ENCODE peak calls at places on chromosomes 4 and X, in nine cellular contexts. One of them, this sample, is unnamed.

GRCh38 chrX:47502591-47503222 is 19.7 kb upstream of the ZNF41 start:
- DNase-seq in DND-41: no peak
- DNase-seq in cardiac muscle cell: peak; percentile 66
- DNase-seq in aorta: no peak
- DNase-seq in brain microvascular endothelial cell: no peak
- DNase-seq in ovary: no peak
- DNase-seq in lower lobe of right lung: no peak
- DNase-seq in HepG2: no peak
- DNase-seq in ascending aorta: no peak
- DNase-seq in this sample: no peak

GRCh38 chrX:39665830-39666518 is 431.8 kb downstream of the BCOR start:
- DNase-seq in DND-41: no peak
- DNase-seq in cardiac muscle cell: no peak
- DNase-seq in aorta: no peak
- DNase-seq in brain microvascular endothelial cell: no peak
- DNase-seq in ovary: no peak
- DNase-seq in lower lobe of right lung: no peak
- DNase-seq in HepG2: no peak
- DNase-seq in ascending aorta: no peak
- DNase-seq in this sample: no peak

GRCh38 chrX:73468376-73468775 is 21.5 kb downstream of the CDX4 start:
- DNase-seq in DND-41: no peak
- DNase-seq in cardiac muscle cell: no peak
- DNase-seq in aorta: no peak
- DNase-seq in brain microvascular endothelial cell: no peak
- DNase-seq in ovary: no peak
- DNase-seq in lower lobe of right lung: no peak
- DNase-seq in HepG2: no peak
- DNase-seq in ascending aorta: no peak
- DNase-seq in this sample: no peak

GRCh38 chrX:49230500-49231232 is 2.5 kb downstream of the CACNA1F start:
- DNase-seq in DND-41: no peak
- DNase-seq in cardiac muscle cell: no peak
- DNase-seq in aorta: peak; percentile 83
- DNase-seq in brain microvascular endothelial cell: no peak
- DNase-seq in ovary: no peak
- DNase-seq in lower lobe of right lung: peak; percentile 93
- DNase-seq in HepG2: peak; percentile 9
- DNase-seq in ascending aorta: peak; percentile 76
- DNase-seq in this sample: peak; percentile 79

GRCh38 chr4:6474705-6475457 is 2.5 kb upstream of the PPP2R2C start:
- DNase-seq in DND-41: no peak
- DNase-seq in cardiac muscle cell: no peak
- DNase-seq in aorta: no peak
- DNase-seq in brain microvascular endothelial cell: no peak
- DNase-seq in ovary: no peak
- DNase-seq in lower lobe of right lung: no peak
- DNase-seq in HepG2: no peak
- DNase-seq in ascending aorta: peak; percentile 13
- DNase-seq in this sample: peak; percentile 14

GRCh38 chrX:3990569-3990968 is 277.1 kb upstream of the PRKX start:
- DNase-seq in DND-41: peak; percentile 5
- DNase-seq in cardiac muscle cell: no peak
- DNase-seq in aorta: no peak
- DNase-seq in brain microvascular endothelial cell: no peak
- DNase-seq in ovary: no peak
- DNase-seq in lower lobe of right lung: no peak
- DNase-seq in HepG2: no peak
- DNase-seq in ascending aorta: no peak
- DNase-seq in this sample: no peak

GRCh38 chrX:153966283-153966688 is 5.3 kb downstream of the HCFC1 start:
- DNase-seq in DND-41: no peak
- DNase-seq in cardiac muscle cell: no peak
- DNase-seq in aorta: peak; percentile 53
- DNase-seq in brain microvascular endothelial cell: no peak
- DNase-seq in ovary: no peak
- DNase-seq in lower lobe of right lung: no peak
- DNase-seq in HepG2: no peak
- DNase-seq in ascending aorta: no peak
- DNase-seq in this sample: no peak

GRCh38 chr4:125101706-125102105 is 213.0 kb upstream of the FAT4 start:
- DNase-seq in DND-41: no peak
- DNase-seq in cardiac muscle cell: no peak
- DNase-seq in aorta: no peak
- DNase-seq in brain microvascular endothelial cell: no peak
- DNase-seq in ovary: no peak
- DNase-seq in lower lobe of right lung: no peak
- DNase-seq in HepG2: no peak
- DNase-seq in ascending aorta: no peak
- DNase-seq in this sample: no peak

GRCh38 chrX:74506310-74507115 is 85.2 kb downstream of the SLC16A2 start:
- DNase-seq in DND-41: no peak
- DNase-seq in cardiac muscle cell: no peak
- DNase-seq in aorta: no peak
- DNase-seq in brain microvascular endothelial cell: no peak
- DNase-seq in ovary: no peak
- DNase-seq in lower lobe of right lung: no peak
- DNase-seq in HepG2: no peak
- DNase-seq in ascending aorta: no peak
- DNase-seq in this sample: no peak

GRCh38 chrX:74509989-74510388 is 88.7 kb downstream of the SLC16A2 start:
- DNase-seq in DND-41: no peak
- DNase-seq in cardiac muscle cell: peak; percentile 49
- DNase-seq in aorta: no peak
- DNase-seq in brain microvascular endothelial cell: no peak
- DNase-seq in ovary: no peak
- DNase-seq in lower lobe of right lung: no peak
- DNase-seq in HepG2: no peak
- DNase-seq in ascending aorta: no peak
- DNase-seq in this sample: no peak

GRCh38 chrX:74500555-74500954 is 79.3 kb downstream of the SLC16A2 start:
- DNase-seq in DND-41: no peak
- DNase-seq in cardiac muscle cell: no peak
- DNase-seq in aorta: no peak
- DNase-seq in brain microvascular endothelial cell: no peak
- DNase-seq in ovary: no peak
- DNase-seq in lower lobe of right lung: no peak
- DNase-seq in HepG2: no peak
- DNase-seq in ascending aorta: no peak
- DNase-seq in this sample: no peak

GRCh38 chrX:74510401-74510800 is 89.1 kb downstream of the SLC16A2 start:
- DNase-seq in DND-41: no peak
- DNase-seq in cardiac muscle cell: no peak
- DNase-seq in aorta: no peak
- DNase-seq in brain microvascular endothelial cell: no peak
- DNase-seq in ovary: no peak
- DNase-seq in lower lobe of right lung: no peak
- DNase-seq in HepG2: no peak
- DNase-seq in ascending aorta: no peak
- DNase-seq in this sample: no peak

DNA sequence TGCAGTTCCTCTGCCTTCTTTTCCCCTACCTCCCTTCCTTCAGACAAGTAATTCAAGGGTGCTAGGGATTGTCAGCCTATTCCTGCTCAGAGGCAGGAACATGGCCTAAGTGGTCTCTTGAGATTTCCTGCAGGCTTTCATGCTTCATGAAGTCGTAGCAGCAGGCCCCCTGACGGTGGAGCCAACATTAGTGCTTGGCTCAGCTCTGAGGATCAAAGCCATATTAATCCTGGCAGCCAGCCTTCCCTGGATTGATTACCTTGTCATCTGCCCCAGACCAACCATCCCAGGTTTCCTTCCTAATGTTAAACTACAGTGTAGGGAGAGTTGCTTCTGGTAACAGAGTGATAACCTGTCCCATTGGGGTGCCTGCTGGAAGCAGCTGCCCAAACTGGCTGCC is 84.1 kb downstream of the SLC16A2 start:
- DNase-seq in DND-41: no peak
- DNase-seq in cardiac muscle cell: no peak
- DNase-seq in aorta: no peak
- DNase-seq in brain microvascular endothelial cell: no peak
- DNase-seq in ovary: no peak
- DNase-seq in lower lobe of right lung: no peak
- DNase-seq in HepG2: no peak
- DNase-seq in ascending aorta: no peak
- DNase-seq in this sample: no peak
- H3K27ac ChIP-seq in DND-41: no peak overlapping the region
- H3K27ac ChIP-seq in cardiac muscle cell: no peak overlapping the region
- H3K27ac ChIP-seq in aorta: no peak overlapping the region
- H3K27ac ChIP-seq in brain microvascular endothelial cell: no peak overlapping the region
- H3K27ac ChIP-seq in ovary: no peak overlapping the region
- H3K27ac ChIP-seq in lower lobe of right lung: no peak overlapping the region
- H3K27ac ChIP-seq in HepG2: no peak overlapping the region
- H3K27ac ChIP-seq in ascending aorta: no peak overlapping the region
- H3K27ac ChIP-seq in this sample: no peak overlapping the region

GRCh38 chr4:1244081-1244977 is 4.6 kb downstream of the CTBP1 start:
- DNase-seq in DND-41: no peak
- DNase-seq in cardiac muscle cell: no peak
- DNase-seq in aorta: peak; percentile 44
- DNase-seq in brain microvascular endothelial cell: no peak
- DNase-seq in ovary: peak; percentile 30
- DNase-seq in lower lobe of right lung: no peak
- DNase-seq in HepG2: no peak
- DNase-seq in ascending aorta: peak; percentile 66
- DNase-seq in this sample: peak; percentile 47
- H3K27ac ChIP-seq in DND-41: peak overlapping the region; percentile 11
- H3K27ac ChIP-seq in cardiac muscle cell: no peak overlapping the region
- H3K27ac ChIP-seq in aorta: no peak overlapping the region
- H3K27ac ChIP-seq in brain microvascular endothelial cell: no peak overlapping the region
- H3K27ac ChIP-seq in ovary: no peak overlapping the region
- H3K27ac ChIP-seq in lower lobe of right lung: no peak overlapping the region
- H3K27ac ChIP-seq in HepG2: no peak overlapping the region
- H3K27ac ChIP-seq in ascending aorta: no peak overlapping the region
- H3K27ac ChIP-seq in this sample: peak overlapping the region; percentile 52

DNA sequence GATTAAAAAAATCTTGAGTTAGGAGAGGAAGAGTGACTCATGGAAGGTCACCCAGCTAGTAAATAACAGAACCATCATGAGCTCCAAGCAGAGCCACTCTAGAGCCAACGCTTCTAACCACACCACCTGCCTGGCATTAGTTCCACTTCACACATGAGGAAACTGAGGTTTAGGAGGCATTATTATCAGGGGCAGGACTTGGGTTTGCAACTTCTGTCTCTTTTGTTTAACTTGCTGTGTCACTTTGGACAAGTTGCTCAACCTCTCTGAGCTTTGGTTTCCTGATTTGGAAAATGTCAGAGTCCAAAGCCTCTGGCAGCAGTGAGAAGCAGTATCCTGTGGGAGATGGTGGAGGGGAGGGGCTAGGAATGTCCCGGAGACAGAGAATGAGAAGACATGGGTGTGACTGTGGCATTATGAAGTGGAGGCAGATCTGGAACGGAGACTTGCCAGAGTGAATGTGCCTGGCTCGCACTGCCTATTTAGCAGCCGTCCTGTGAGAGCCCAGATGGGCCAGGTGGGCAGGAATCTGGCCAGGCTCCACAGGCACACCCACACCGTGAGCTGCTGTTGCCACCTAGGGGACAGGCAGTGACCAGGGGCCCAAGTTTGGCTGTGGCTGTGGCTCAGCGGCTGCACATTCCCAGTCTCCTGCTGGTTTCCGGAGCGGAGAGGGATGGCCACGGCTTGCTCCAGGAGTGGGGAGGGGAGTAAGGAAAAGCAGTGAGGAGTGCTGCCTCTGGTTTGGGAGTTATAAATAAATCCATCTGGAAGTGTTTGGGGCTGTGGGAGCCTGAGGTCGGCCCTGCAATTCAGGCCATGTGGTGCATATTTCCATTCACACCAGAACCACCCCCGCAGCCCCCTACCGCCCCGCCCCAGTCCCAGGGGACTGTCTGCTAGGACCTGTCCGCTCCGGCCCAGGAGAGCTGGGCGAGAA is 93.4 kb downstream of the NHSL2 start:
- DNase-seq in DND-41: no peak
- DNase-seq in cardiac muscle cell: peak; percentile 52
- DNase-seq in aorta: peak; percentile 67
- DNase-seq in brain microvascular endothelial cell: no peak
- DNase-seq in ovary: peak; percentile 37
- DNase-seq in lower lobe of right lung: no peak
- DNase-seq in HepG2: no peak
- DNase-seq in ascending aorta: peak; percentile 72
- DNase-seq in this sample: peak; percentile 35
- H3K27ac ChIP-seq in DND-41: no peak overlapping the region
- H3K27ac ChIP-seq in cardiac muscle cell: peak overlapping the region; percentile 21
- H3K27ac ChIP-seq in aorta: no peak overlapping the region
- H3K27ac ChIP-seq in brain microvascular endothelial cell: no peak overlapping the region
- H3K27ac ChIP-seq in ovary: peak overlapping the region; percentile 11
- H3K27ac ChIP-seq in lower lobe of right lung: no peak overlapping the region
- H3K27ac ChIP-seq in HepG2: no peak overlapping the region
- H3K27ac ChIP-seq in ascending aorta: peak overlapping the region; percentile 59
- H3K27ac ChIP-seq in this sample: peak overlapping the region; percentile 83

DNA sequence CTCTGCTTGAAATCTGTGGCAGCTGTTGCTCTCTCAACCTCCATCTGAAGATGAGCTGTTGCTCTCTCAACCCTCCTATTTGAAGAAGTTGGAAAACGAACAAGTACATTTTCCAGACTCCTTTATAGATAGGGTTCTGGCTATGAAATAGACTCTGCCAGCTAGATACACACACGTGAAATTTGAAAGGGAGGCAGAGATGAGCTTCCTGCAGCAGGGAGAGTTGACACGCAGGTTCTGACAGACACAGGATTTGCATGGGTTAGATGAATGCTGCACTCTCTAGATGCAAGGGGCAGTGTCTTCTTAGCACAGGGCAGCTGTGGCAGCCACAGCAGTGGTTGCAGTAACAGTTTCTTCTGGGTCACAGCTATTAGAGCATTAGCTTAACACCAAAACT is 8.0 kb upstream of the PYURF start:
- DNase-seq in DND-41: no peak
- DNase-seq in cardiac muscle cell: no peak
- DNase-seq in aorta: no peak
- DNase-seq in brain microvascular endothelial cell: no peak
- DNase-seq in ovary: no peak
- DNase-seq in lower lobe of right lung: no peak
- DNase-seq in HepG2: no peak
- DNase-seq in ascending aorta: no peak
- DNase-seq in this sample: no peak
- H3K27ac ChIP-seq in DND-41: no peak overlapping the region
- H3K27ac ChIP-seq in cardiac muscle cell: no peak overlapping the region
- H3K27ac ChIP-seq in aorta: no peak overlapping the region
- H3K27ac ChIP-seq in brain microvascular endothelial cell: no peak overlapping the region
- H3K27ac ChIP-seq in ovary: no peak overlapping the region
- H3K27ac ChIP-seq in lower lobe of right lung: no peak overlapping the region
- H3K27ac ChIP-seq in HepG2: no peak overlapping the region
- H3K27ac ChIP-seq in ascending aorta: no peak overlapping the region
- H3K27ac ChIP-seq in this sample: no peak overlapping the region

DNA sequence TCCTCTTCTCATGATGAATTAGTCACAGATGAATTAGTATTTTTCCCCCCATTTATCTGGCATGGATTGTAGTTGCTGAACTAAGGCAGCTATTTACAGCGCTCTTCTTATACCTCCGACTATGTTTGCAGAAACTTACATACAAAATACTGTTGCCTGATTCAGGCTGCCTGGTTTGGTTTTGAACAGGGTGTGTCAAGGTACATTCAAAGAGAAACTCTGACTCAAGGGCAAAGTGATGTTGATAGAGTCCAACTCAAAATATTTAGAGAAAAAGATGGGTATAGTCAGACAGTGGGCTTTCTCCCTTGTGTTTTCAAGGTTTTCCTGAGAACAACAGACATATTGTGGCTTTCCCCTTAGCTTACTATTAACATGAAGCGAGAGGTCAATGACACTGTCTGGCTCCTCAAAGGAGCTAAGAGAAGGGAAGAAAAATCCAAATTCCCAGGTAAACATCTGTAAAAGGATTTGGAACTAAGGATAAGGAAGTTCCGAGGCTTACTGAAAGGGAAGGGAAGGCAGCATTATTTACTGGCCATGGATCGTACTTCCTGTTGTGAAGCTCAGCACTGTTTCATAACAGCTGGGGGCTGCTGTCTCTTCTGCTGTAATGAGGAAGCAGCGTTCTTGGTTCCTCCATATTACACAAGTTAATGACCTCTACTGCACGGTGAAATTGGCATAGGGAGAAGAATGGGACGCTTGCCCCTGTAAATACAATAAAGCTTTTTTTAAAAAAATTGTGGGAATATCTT is 30.9 kb downstream of the FAM9C start:
- DNase-seq in DND-41: no peak
- DNase-seq in cardiac muscle cell: peak; percentile 78
- DNase-seq in aorta: no peak
- DNase-seq in brain microvascular endothelial cell: no peak
- DNase-seq in ovary: no peak
- DNase-seq in lower lobe of right lung: no peak
- DNase-seq in HepG2: no peak
- DNase-seq in ascending aorta: no peak
- DNase-seq in this sample: no peak
- H3K27ac ChIP-seq in DND-41: peak overlapping the region; percentile 70
- H3K27ac ChIP-seq in cardiac muscle cell: no peak overlapping the region
- H3K27ac ChIP-seq in aorta: no peak overlapping the region
- H3K27ac ChIP-seq in brain microvascular endothelial cell: no peak overlapping the region
- H3K27ac ChIP-seq in ovary: peak overlapping the region; percentile 71
- H3K27ac ChIP-seq in lower lobe of right lung: peak overlapping the region; percentile 62
- H3K27ac ChIP-seq in HepG2: no peak overlapping the region
- H3K27ac ChIP-seq in ascending aorta: no peak overlapping the region
- H3K27ac ChIP-seq in this sample: peak overlapping the region; percentile 29